ENCODE peak calls at places on chromosome 6, in four cellular contexts. One of them, this sample, is unnamed.

GRCh38 chr6:13710552-13711383 is 867 bp downstream of the RANBP9 start:
- DNase-seq in GM12878: no peak
- DNase-seq in HL-60: no peak
- DNase-seq in K562: peak
- DNase-seq in this sample: peak

GRCh38 chr6:166604328-166604727 is 17.9 kb upstream of the RAMACL start:
- DNase-seq in GM12878: no peak
- DNase-seq in HL-60: no peak
- DNase-seq in K562: no peak
- DNase-seq in this sample: no peak

GRCh38 chr6:163956571-163957407 is 542.3 kb downstream of the QKI start:
- DNase-seq in GM12878: peak
- DNase-seq in HL-60: peak
- DNase-seq in K562: peak
- DNase-seq in this sample: peak

GRCh38 chr6:132021552-132022375 is 70.6 kb upstream of the CCN2 start:
- DNase-seq in GM12878: no peak
- DNase-seq in HL-60: no peak
- DNase-seq in K562: no peak
- DNase-seq in this sample: no peak

GRCh38 chr6:121443953-121444590 is 8.6 kb downstream of the GJA1 start:
- DNase-seq in GM12878: no peak
- DNase-seq in HL-60: no peak
- DNase-seq in K562: no peak
- DNase-seq in this sample: no peak

GRCh38 chr6:129709909-129710721 is at the start of gene ARHGAP18:
- DNase-seq in GM12878: peak
- DNase-seq in HL-60: peak
- DNase-seq in K562: peak
- DNase-seq in this sample: peak

GRCh38 chr6:132763269-132763668 is 5.6 kb upstream of the VNN2 start:
- DNase-seq in GM12878: peak
- DNase-seq in HL-60: no peak
- DNase-seq in K562: peak
- DNase-seq in this sample: peak

GRCh38 chr6:11718461-11718860 is 60.1 kb downstream of the ADTRP start:
- DNase-seq in GM12878: no peak
- DNase-seq in HL-60: no peak
- DNase-seq in K562: no peak
- DNase-seq in this sample: no peak

GRCh38 chr6:82711105-82711829 is 347.6 kb downstream of the TPBG start:
- DNase-seq in GM12878: no peak
- DNase-seq in HL-60: no peak
- DNase-seq in K562: no peak
- DNase-seq in this sample: no peak

GRCh38 chr6:82711992-82712788 is 348.6 kb downstream of the TPBG start:
- DNase-seq in GM12878: no peak
- DNase-seq in HL-60: no peak
- DNase-seq in K562: no peak
- DNase-seq in this sample: no peak

GRCh38 chr6:82712826-82713225 is 349.2 kb downstream of the TPBG start:
- DNase-seq in GM12878: no peak
- DNase-seq in HL-60: no peak
- DNase-seq in K562: peak
- DNase-seq in this sample: no peak
- TF ChIP-seq SPI1 in GM12878: no peak
- TF ChIP-seq SPI1 in HL-60: no peak
- TF ChIP-seq SPI1 in K562: no peak
- TF ChIP-seq SPI1 in this sample: no peak

GRCh38 chr6:14721103-14721758 is 524.6 kb upstream of the JARID2 start:
- DNase-seq in GM12878: no peak
- DNase-seq in HL-60: peak
- DNase-seq in K562: no peak
- DNase-seq in this sample: no peak

GRCh38 chr6:14723535-14724086 is 522.3 kb upstream of the JARID2 start:
- DNase-seq in GM12878: no peak
- DNase-seq in HL-60: no peak
- DNase-seq in K562: no peak
- DNase-seq in this sample: no peak

GRCh38 chr6:14722704-14723103 is 523.2 kb upstream of the JARID2 start:
- DNase-seq in GM12878: no peak
- DNase-seq in HL-60: no peak
- DNase-seq in K562: no peak
- DNase-seq in this sample: no peak

GRCh38 chr6:14720411-14721102 is 525.3 kb upstream of the JARID2 start:
- DNase-seq in GM12878: no peak
- DNase-seq in HL-60: no peak
- DNase-seq in K562: no peak
- DNase-seq in this sample: no peak

GRCh38 chr6:14722001-14722567 is 523.8 kb upstream of the JARID2 start:
- DNase-seq in GM12878: no peak
- DNase-seq in HL-60: no peak
- DNase-seq in K562: no peak
- DNase-seq in this sample: no peak
- TF ChIP-seq POLR2AphosphoS5 in GM12878: no peak
- TF ChIP-seq POLR2AphosphoS5 in HL-60: no peak
- TF ChIP-seq POLR2AphosphoS5 in K562: no peak
- TF ChIP-seq POLR2AphosphoS5 in this sample: no peak

GRCh38 chr6:87697581-87698552 is 4.2 kb downstream of the AKIRIN2 start:
- DNase-seq in GM12878: no peak
- DNase-seq in HL-60: no peak
- DNase-seq in K562: peak
- DNase-seq in this sample: no peak
- TF ChIP-seq SPI1 in GM12878: no peak
- TF ChIP-seq SPI1 in HL-60: no peak
- TF ChIP-seq SPI1 in K562: no peak
- TF ChIP-seq SPI1 in this sample: no peak

DNA sequence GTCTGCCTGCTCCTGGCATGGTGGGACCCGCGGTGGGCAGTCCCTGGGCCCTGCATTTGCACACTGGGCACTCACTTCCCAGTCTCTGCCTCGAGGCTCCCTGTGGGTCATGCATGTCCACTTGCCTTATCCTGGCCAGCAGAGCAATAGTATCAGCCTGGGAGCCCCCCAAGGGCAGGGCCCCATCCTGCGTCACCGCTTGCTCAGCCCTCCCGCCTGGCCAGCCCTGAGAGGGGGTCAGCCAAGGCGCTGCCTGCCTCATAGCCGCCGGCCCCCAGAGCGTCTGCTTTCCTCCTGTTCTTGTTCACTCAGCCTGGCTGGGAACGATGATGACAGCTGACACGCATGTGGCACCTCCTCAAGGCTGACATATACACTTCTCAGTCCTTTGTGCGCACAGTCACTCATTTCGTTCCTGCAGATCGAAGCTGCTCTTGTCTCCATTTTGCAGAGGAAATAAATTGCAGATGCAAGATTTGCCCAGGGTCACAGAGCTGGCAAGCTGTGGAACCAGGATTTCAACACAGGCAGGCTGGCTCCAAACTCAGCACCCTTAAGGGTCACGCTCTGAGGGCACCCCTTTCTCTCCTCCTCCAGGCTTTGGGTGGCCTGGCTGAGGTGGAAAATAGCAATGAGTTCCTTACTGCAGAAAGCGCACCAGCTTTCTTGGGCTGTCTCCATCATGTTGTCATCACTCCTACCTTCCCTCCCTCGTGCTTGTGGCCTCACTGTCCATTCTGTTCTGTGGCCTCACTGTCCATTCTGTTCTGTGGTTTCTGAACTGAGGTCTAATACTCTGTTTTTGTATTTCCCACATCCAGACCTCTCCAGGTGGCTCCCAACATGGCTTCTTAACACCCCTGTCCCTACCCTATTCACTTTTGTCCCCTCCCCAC is 17.2 kb downstream of the KCNK17 start:
- DNase-seq in GM12878: no peak
- DNase-seq in HL-60: no peak
- DNase-seq in K562: no peak
- DNase-seq in this sample: no peak
- TF ChIP-seq POLR2AphosphoS5 in GM12878: no peak
- TF ChIP-seq POLR2AphosphoS5 in HL-60: no peak
- TF ChIP-seq POLR2AphosphoS5 in K562: no peak
- TF ChIP-seq POLR2AphosphoS5 in this sample: no peak

This sample was measured in GM12891.